ENCODE peak calls at places on chromosomes 7 and 10, in eight cellular contexts. Z, W, G, Y, D, Q, B and K are unnamed samples.

GRCh38 chr7:2717293-2717904 is 29.4 kb downstream of the AMZ1 start:
- DNase-seq in Z (no peak), W (peak; percentile 67), G (no peak), Y (no peak), D (no peak), Q (peak; percentile 49), B (peak; percentile 55), K (no peak)

GRCh38 chr10:94403034-94403822 is 887 bp downstream of the TBC1D12 start:
- DNase-seq in Z (no peak), W (peak; percentile 17), G (peak; percentile 26), Y (peak; percentile 4), D (peak; percentile 84), Q (peak; percentile 26), B (peak; percentile 74), K (peak; percentile 73)

GRCh38 chr10:1213252-1213651 is 157.1 kb downstream of the WDR37 start:
- DNase-seq in Z (no peak), W (no peak), G (no peak), Y (no peak), D (no peak), Q (no peak), B (no peak), K (no peak)

GRCh38 chr7:92833766-92834605 is 2.4 kb downstream of the CDK6 start:
- DNase-seq in Z (no peak), W (no peak), G (peak; percentile 59), Y (peak; percentile 80), D (peak; percentile 87), Q (peak; percentile 86), B (peak; percentile 81), K (peak; percentile 88)

GRCh38 chr7:23383225-23383624 is 84.1 kb downstream of the MALSU1 start:
- DNase-seq in Z (no peak), W (no peak), G (no peak), Y (no peak), D (peak; percentile 76), Q (no peak), B (peak; percentile 49), K (no peak)

GRCh38 chr10:90579602-90580242 is 278.1 kb downstream of the HTR7 start:
- DNase-seq in Z (no peak), W (no peak), G (no peak), Y (no peak), D (peak; percentile 50), Q (no peak), B (peak; percentile 52), K (peak; percentile 21)

GRCh38 chr7:45655539-45655938 is 81.4 kb downstream of the ADCY1 start:
- DNase-seq in Z (no peak), W (no peak), G (no peak), Y (no peak), D (no peak), Q (no peak), B (no peak), K (no peak)

GRCh38 chr7:20491286-20491685 is 124.2 kb upstream of the ABCB5 start:
- DNase-seq in Z (no peak), W (no peak), G (no peak), Y (no peak), D (no peak), Q (no peak), B (no peak), K (no peak)

GRCh38 chr7:46352335-46352954 is 431.4 kb upstream of the IGFBP3 start:
- DNase-seq in Z (peak; percentile 43), W (peak; percentile 21), G (peak; percentile 3), Y (no peak), D (peak; percentile 80), Q (no peak), B (peak; percentile 71), K (peak; percentile 67)

GRCh38 chr10:21214329-21214728 is 311.2 kb downstream of the SKIDA1 start:
- DNase-seq in Z (no peak), W (no peak), G (no peak), Y (no peak), D (no peak), Q (no peak), B (no peak), K (no peak)

GRCh38 chr7:143360788-143361551 is 1.5 kb downstream of the FAM131B start:
- DNase-seq in Z (no peak), W (no peak), G (peak; percentile 37), Y (no peak), D (no peak), Q (no peak), B (no peak), K (no peak)

GRCh38 chr7:38744746-38745145 is 113.6 kb upstream of the AMPH start:
- DNase-seq in Z (peak; percentile 8), W (no peak), G (no peak), Y (no peak), D (peak; percentile 92), Q (no peak), B (peak; percentile 27), K (no peak)

GRCh38 chr7:542131-542934 is 22.7 kb upstream of the PDGFA start:
- DNase-seq in Z (no peak), W (no peak), G (no peak), Y (no peak), D (no peak), Q (no peak), B (no peak), K (no peak)

GRCh38 chr7:134891262-134892001 is 94.9 kb upstream of the AGBL3 start:
- DNase-seq in Z (peak; percentile 79), W (no peak), G (peak; percentile 73), Y (no peak), D (peak; percentile 84), Q (no peak), B (peak; percentile 97), K (no peak)

GRCh38 chr7:118938845-118939244 is 714.3 kb downstream of the ANKRD7 start:
- DNase-seq in Z (no peak), W (no peak), G (no peak), Y (no peak), D (no peak), Q (no peak), B (no peak), K (no peak)